ENCODE peak calls at places on chromosome 3, in six cellular contexts. K is GM12891, H is stomach, J is HepG2, M is GM12892, B is prostate gland. G is an unnamed sample.
A peak's percentile ranks its signal among the peaks of the same experiment; 100 is the strongest.

GRCh38 chr3:38538773-38539353 is 42.7 kb downstream of the EXOG start:
- DNase-seq in B (no peak), J (no peak), H (no peak), K (no peak), M (no peak), G (no peak)

GRCh38 chr3:153599685-153600084 is 437.7 kb downstream of the RAP2B start:
- DNase-seq in H (peak; percentile 51), B (no peak), M (no peak), J (peak; percentile 76), K (no peak), G (no peak)

GRCh38 chr3:46205286-46205960 is 2.7 kb downstream of the CCR1 start:
- DNase-seq in J (no peak), H (no peak), M (no peak), K (no peak), B (no peak), G (no peak)

GRCh38 chr3:72559377-72559776 is 288.9 kb downstream of the SHQ1 start:
- DNase-seq in B (no peak), K (no peak), J (no peak), M (no peak), H (no peak), G (no peak)

GRCh38 chr3:116785226-116785625 is 75.6 kb downstream of the TUSC7 start:
- DNase-seq in K (no peak), B (no peak), M (no peak), H (no peak), J (no peak), G (no peak)

GRCh38 chr3:114221165-114221880 is 16.1 kb downstream of the ZNF80 start:
- DNase-seq in J (no peak), K (no peak), B (no peak), M (no peak), H (no peak), G (peak; percentile 17)

GRCh38 chr3:159593927-159594605 is 394.6 kb upstream of the IL12A start:
- DNase-seq in J (no peak), H (no peak), K (no peak), B (no peak), M (no peak), G (no peak)

GRCh38 chr3:42652611-42653302 is 740 bp upstream of the ZBTB47 start:
- DNase-seq in H (peak; percentile 81), J (peak; percentile 29), M (no peak), B (no peak), K (peak; percentile 30), G (peak; percentile 72)

GRCh38 chr3:175222356-175222755 is 363.2 kb downstream of the NAALADL2 start:
- DNase-seq in H (no peak), M (no peak), K (no peak), B (no peak), J (no peak), G (no peak)

GRCh38 chr3:175226444-175226843 is 367.3 kb downstream of the NAALADL2 start:
- DNase-seq in B (no peak), J (no peak), H (no peak), K (no peak), M (no peak), G (no peak)

DNA sequence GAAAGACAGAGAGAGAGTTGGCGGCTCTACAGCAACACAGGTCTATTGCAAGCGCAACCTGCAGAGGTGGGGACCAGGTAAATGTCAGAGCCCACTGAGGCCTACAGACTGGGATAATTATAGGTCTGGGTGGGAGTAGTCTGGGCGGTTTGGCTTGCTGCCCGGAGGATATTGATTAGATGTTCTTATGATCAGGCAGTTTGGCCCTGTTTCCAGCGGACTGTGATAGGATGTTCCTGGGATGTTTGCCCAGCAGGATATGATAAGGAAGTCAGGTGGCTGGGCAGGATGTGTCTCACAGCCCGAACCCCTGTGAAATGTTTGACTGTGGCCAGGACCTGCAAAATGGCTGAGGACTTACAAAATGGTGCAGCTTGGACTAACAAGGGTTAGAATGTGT is 364.9 kb downstream of the NAALADL2 start:
- DNase-seq in B (no peak), J (peak; percentile 1), M (no peak), H (no peak), K (no peak), G (no peak)
- TF ChIP-seq POLR2A in B (no peak), J (no peak), M (no peak), H (no peak), K (peak; percentile 56), G (no peak)

DNA sequence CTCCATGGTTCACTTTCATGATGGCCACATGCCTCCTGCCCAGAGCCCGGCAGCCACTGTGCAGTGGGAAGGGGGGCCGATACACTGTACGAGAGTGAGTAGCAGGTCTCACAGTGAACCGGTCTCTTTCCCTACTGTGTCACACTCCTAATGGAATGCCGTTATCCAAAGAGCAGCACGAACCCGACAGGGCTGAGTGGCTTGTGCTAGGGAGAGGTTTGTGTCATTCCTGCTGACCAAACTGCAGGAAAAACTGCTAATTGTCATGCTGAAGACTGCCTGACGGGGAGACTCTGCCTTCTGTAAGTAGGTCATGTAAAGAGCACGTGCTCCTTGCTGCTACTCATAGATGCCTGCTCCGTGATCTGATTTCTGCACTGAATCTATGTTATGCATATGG is 105.1 kb downstream of the ARPP21 start:
- DNase-seq in M (no peak), K (no peak), H (no peak), B (no peak), J (no peak), G (no peak)
- TF ChIP-seq POLR2AphosphoS5 in M (no peak), K (no peak), H (no peak), B (no peak), J (no peak), G (no peak)

DNA sequence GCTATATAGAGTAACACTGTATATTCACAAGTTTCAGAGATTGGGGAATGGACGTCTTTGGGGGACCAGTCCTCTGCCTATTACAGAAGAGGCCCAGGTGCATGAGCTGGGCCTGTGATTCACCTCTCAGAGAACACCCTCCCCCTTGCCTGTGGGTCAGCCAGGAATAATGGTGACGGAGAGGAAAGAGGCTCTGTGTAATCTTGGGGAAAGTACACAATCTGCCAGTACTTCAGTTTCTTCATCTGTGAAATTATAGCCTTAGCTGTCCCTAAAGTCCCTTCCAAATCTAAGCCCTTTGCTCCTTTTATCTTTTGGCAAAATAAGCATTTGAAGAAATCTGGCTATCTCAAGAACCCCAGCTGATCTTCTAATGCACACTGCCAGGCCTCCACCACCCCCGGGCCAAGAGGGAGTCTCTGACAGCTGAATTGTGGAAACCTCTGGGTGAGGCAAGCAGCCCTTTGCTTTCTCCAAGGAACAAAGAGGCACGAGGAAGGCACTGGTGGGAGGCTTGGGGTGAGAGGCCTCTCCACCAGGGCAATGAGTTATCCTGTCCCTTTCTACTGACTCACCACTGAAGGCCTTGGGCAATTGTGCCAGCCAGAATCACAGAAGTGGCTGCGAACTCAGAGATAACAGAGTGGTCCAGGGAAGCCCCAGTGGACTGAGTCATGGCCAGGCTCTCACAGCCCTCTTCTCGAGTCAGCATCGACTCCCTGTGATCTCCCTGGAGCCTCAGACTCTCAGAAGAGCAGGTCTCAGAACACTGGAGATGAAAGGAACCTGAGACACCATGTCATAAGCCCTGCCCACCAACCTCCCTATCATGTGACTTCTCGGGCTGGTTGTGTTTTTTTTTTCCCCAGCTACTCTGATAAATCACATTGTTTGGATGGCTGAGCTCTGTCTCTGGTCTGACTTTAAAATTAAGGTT is 31.8 kb downstream of the CCNL1 start:
- DNase-seq in K (no peak), B (no peak), H (peak; percentile 37), J (peak; percentile 78), M (no peak), G (no peak)
- TF ChIP-seq POLR2A in K (no peak), B (no peak), H (no peak), J (peak; percentile 68), M (no peak), G (no peak)

DNA sequence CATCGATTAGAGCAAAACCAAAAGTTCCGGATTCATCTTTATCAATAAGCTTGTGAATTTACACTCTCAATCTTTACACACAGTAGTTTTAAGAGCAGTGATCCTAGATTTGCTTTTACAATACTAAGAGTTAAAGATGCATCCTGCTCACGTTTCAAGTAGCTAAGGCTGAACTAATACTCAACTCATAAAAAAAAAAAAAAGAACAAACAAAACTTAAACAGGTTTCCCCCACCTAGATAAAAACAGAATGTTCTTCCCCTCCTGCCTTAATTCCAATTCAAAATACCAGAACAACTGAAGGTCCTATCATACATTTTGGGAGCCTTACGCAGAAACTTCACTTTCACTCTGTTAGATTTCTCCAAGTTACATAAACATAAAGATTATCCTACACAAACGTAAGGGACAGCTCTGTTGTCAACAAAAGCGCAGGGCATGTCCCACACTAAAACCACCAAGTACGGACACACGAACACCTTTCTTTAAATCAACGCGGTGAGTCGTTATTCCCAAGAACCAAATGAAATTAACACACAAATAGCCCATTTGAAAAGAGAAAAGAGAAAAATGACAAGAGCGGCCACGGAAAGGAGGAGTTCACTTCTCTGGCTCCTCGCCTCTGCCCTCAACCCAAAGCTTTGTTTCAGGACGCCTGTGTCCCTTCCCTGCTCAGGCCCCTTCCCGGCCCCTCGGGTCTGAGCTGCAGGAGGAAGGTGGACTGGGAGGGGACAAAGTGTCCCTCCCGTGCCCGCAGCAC is 942 bp downstream of the CBLB start:
- DNase-seq in J (no peak), M (no peak), B (no peak), K (no peak), H (no peak), G (no peak)
- TF ChIP-seq POLR2AphosphoS5 in J (no peak), M (no peak), B (no peak), K (no peak), H (no peak), G (no peak)

DNA sequence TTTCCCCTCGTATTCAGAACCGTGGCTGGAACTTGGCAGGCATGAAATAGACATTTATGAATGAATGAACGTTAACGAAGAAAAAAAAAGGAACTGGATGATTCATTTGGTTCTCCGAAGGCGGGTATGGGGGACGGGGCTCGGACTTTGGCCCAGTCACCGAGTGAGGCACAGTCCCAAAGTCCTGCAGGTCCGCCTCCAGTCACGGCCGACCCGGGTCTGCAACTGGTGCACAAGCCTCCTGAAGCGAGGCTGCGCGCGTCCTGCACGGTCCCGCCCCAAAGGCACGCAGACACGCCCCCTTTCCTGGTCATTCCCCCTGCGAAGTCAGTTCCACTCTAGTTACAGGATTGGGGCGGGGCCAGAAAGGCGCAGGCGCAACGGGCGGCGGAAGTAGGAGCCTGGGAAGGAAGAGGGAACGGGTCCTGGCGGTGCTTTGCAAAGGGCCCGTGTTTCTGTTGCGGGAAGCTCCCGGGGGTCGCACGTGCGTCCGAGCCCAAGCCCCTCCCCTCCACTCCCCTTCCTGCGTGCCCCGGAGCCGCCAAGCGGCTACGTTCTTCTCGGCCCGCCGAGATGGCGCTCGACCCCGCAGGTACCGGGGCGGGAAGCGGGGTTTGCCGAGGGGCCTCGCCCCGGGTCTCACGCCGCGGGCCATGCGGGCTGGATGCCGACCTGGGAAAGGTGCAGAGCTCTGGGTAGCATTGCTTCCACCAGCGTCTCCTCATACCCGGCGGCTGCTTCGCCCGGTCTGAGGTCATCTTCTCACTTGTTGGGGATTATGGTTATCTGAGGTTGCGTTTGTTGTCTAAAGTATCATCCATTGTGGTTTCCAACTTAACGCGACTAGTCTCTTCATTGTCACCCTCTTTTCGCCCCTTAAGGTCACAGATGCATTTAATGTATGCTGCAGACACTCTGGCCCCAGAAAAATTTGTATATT is at the start of gene CMC1:
- DNase-seq in B (peak; percentile 97), H (peak; percentile 99), J (peak; percentile 95), M (peak; percentile 73), K (peak; percentile 68), G (peak; percentile 99)
- TF ChIP-seq POLR2A in B (peak; percentile 82), H (peak; percentile 40), J (peak; percentile 97), M (peak; percentile 87), K (peak; percentile 87), G (peak; percentile 92)

GRCh38 chr3:186411089-186411488 is 49.1 kb upstream of the DGKG start:
- DNase-seq in K (no peak), J (no peak), M (no peak), B (no peak), H (no peak), G (no peak)
- TF ChIP-seq POLR2AphosphoS5 in K (no peak), J (no peak), M (no peak), B (no peak), H (no peak), G (no peak)

G was measured in transverse colon.